ENCODE peak calls at places on chromosomes 1 and 21, in four cellular contexts. U, D, S and H are unnamed samples.
A peak's percentile ranks its signal among the peaks of the same experiment; 100 is the strongest.

GRCh38 chr1:235127203-235127602 is 1.4 kb downstream of the TOMM20 start:
- DNase-seq in S (no peak), D (no peak), U (no peak), H (no peak)

GRCh38 chr1:13749543-13750307 is 49.7 kb downstream of the PRDM2 start:
- DNase-seq in S (peak; percentile 59), D (peak; percentile 36), U (peak; percentile 77), H (peak; percentile 36)

GRCh38 chr1:160623860-160624259 is 23.0 kb downstream of the SLAMF1 start:
- DNase-seq in D (no peak), U (peak; percentile 22), S (no peak), H (no peak)

GRCh38 chr1:34710811-34711210 is 44.0 kb upstream of the GJB5 start:
- DNase-seq in S (no peak), D (no peak), U (no peak), H (no peak)

GRCh38 chr1:212773011-212773410 is 18.6 kb downstream of the NSL1 start:
- DNase-seq in S (no peak), D (no peak), U (no peak), H (no peak)

GRCh38 chr1:98870959-98871903 is 133.4 kb downstream of the PLPPR5 start:
- DNase-seq in S (no peak), U (peak; percentile 90), D (no peak), H (peak; percentile 0)

GRCh38 chr1:180515857-180516388 is 13.5 kb upstream of the ACBD6 start:
- DNase-seq in D (peak; percentile 84), S (peak; percentile 84), U (peak; percentile 78), H (peak; percentile 95)

GRCh38 chr1:186519981-186520380 is 59.1 kb upstream of the PDC start:
- DNase-seq in U (no peak), S (no peak), D (peak; percentile 55), H (peak; percentile 20)

GRCh38 chr1:107776898-107777663 is 187.9 kb downstream of the VAV3 start:
- DNase-seq in D (no peak), S (no peak), U (no peak), H (no peak)

GRCh38 chr21:36698160-36699025 is 522 bp upstream of the SIM2 start:
- DNase-seq in D (peak; percentile 15), S (no peak), U (no peak), H (peak; percentile 69)

GRCh38 chr1:195731385-195731784 is 876.9 kb downstream of the KCNT2 start:
- DNase-seq in U (no peak), D (no peak), S (no peak), H (no peak)

GRCh38 chr1:165036403-165036802 is 320.1 kb downstream of the LMX1A start:
- DNase-seq in D (no peak), U (no peak), S (no peak), H (peak; percentile 76)

GRCh38 chr1:119935915-119936314 is 39.6 kb upstream of the ADAM30 start:
- DNase-seq in D (no peak), U (no peak), S (no peak), H (no peak)

GRCh38 chr21:42467613-42467983 is 28.4 kb downstream of the RSPH1 start:
- DNase-seq in U (no peak), S (no peak), D (no peak), H (no peak)

GRCh38 chr21:46078984-46079356 is 18.9 kb upstream of the COL6A2 start:
- DNase-seq in U (no peak), S (no peak), D (no peak), H (no peak)

GRCh38 chr1:56095924-56096655 is 483.3 kb downstream of the PLPP3 start:
- DNase-seq in U (no peak), D (peak; percentile 93), S (peak; percentile 83), H (peak; percentile 31)

GRCh38 chr1:38291906-38292521 is 245.4 kb upstream of the POU3F1 start:
- DNase-seq in S (no peak), U (no peak), D (no peak), H (no peak)

GRCh38 chr1:20684050-20684620 is 23.0 kb upstream of the DDOST start:
- DNase-seq in D (no peak), S (no peak), U (no peak), H (no peak)

GRCh38 chr1:65581120-65581519 is 160.7 kb downstream of the LEPR start:
- DNase-seq in U (no peak), S (peak; percentile 21), D (no peak), H (peak; percentile 6)
- TF ChIP-seq CTCF in U (no peak), S (peak; percentile 5), D (peak; percentile 29), H (no peak)

GRCh38 chr1:156901590-156901900 is 8.0 kb downstream of the PEAR1 start:
- DNase-seq in D (no peak), S (no peak), U (no peak), H (no peak)
- TF ChIP-seq CTCF in D (no peak), S (no peak), U (no peak), H (no peak)

GRCh38 chr1:23169219-23169575 is 541 bp upstream of the LUZP1 start:
- DNase-seq in S (no peak), D (no peak), U (no peak), H (no peak)

GRCh38 chr1:23168079-23168461 is 586 bp downstream of the LUZP1 start:
- DNase-seq in U (peak; percentile 59), S (no peak), D (no peak), H (no peak)

GRCh38 chr1:23168462-23169218 is at the start of gene LUZP1:
- DNase-seq in S (peak; percentile 94), D (peak; percentile 86), U (peak; percentile 86), H (peak; percentile 90)

GRCh38 chr1:23167353-23168078 is 1.1 kb downstream of the LUZP1 start:
- DNase-seq in D (peak; percentile 64), S (peak; percentile 53), U (peak; percentile 75), H (peak; percentile 80)

DNA sequence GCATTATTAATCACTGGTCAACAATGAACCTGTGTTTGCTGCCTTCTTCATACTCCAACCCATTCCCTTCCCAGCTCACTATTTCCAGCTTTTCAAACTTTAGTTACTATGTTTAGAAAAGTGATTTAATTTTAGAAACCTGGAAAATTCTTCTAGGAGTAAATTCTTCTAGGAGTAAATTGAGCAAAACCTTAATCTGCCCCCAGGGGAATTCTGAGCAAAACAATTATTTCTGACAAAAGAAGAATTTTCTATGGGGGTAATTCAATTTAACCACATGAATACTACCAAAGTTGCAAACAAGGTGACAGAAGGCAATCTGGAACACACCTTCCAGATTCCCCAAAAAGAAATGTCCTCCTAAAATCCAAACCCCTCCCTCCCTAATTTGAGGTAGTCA is 1.8 kb downstream of the LUZP1 start:
- DNase-seq in D (no peak), U (no peak), S (peak; percentile 13), H (no peak)
- TF ChIP-seq CTCF in D (no peak), U (no peak), S (no peak), H (no peak)

DNA sequence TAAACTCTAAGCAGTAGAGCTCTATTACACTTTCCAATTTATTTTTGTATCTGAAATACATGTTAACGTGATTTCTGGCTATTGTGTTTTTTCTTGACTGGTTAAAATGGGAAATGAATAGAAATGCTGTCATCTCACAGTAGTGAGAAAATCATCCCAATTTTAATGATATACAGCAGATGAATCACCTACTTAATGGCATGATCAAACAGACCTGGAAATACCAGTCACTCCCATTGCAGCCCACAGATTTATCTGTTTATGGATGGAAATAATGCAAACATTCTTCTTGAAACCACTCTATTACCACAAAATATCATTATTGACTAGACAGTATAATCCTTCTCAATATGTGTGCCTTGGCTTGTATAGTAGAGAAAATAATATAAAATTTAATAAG is 497.8 kb upstream of the ADAMTS5 start:
- DNase-seq in D (no peak), U (no peak), S (no peak), H (no peak)
- TF ChIP-seq CTCF in D (no peak), U (no peak), S (no peak), H (no peak)

DNA sequence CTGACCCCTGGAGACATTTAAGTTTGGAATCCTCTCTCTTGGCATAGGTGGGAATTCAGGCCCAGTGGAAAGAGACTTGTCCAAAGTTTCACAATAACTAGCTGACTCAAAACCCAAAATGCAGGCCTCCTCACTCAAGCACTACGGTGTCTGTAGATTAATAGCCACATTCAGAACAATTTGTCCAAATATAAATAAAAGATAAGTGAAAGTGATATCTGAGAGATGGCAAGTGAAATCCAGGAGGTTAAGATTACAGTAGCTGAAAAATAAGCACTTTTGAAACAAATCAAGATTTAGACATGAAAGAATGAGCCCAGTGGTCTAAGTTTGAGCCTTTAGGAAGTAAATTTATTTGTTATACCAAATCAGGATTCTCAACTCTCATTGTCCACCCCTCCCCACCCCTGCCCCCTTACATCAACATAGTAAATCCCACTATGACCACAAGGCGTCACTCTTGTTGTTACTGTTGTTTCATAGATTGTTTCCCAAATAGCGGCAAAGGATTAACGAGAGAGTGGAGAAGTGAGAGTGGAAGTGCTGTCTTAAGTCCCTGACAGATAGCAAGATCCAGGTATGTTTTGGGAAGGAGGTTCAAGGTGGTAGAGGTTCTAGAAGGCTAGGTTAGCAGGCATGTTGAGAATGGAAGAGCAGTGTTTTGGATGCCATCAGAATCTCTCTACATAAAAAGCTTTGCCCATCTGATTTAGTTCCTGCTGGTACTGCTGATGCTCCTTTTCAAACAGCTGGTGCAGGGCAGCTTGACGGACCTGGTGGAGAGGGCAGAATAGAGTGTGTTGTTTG is 7.1 kb upstream of the TPM3 start:
- DNase-seq in U (peak; percentile 71), S (peak; percentile 78), D (peak; percentile 69), H (peak; percentile 80)
- TF ChIP-seq CTCF in U (peak; percentile 34), S (peak; percentile 50), D (peak; percentile 64), H (peak; percentile 45)